ENCODE peak calls at places on chromosome 3, in seven cellular contexts. Y, V, F, X, M, L and D are unnamed samples. For H3K36me3, the result is how much of the 10 kb centered on the place peaks cover.

GRCh38 chr3:119318871-119319270 is 24.7 kb downstream of the ARHGAP31 start:
- DNase-seq in Y (no peak), V (no peak), F (no peak), X (no peak), M (no peak), L (peak), D (no peak)

GRCh38 chr3:111906667-111907066 is 47.6 kb downstream of the PHLDB2 start:
- DNase-seq in Y (no peak), V (no peak), F (no peak), X (no peak), M (no peak), L (peak), D (no peak)

GRCh38 chr3:15728766-15729165 is 69.0 kb downstream of the ANKRD28 start:
- DNase-seq in Y (no peak), V (no peak), F (no peak), X (no peak), M (no peak), L (no peak), D (no peak)

GRCh38 chr3:4949004-4949403 is 30.2 kb upstream of the BHLHE40 start:
- DNase-seq in Y (no peak), V (no peak), F (no peak), X (no peak), M (no peak), L (no peak), D (no peak)

GRCh38 chr3:27253831-27254230 is 115.4 kb downstream of the NEK10 start:
- DNase-seq in Y (peak), V (no peak), F (peak), X (peak), M (peak), L (peak), D (peak)

GRCh38 chr3:105614288-105615030 is 247.8 kb downstream of the ALCAM start:
- DNase-seq in Y (no peak), V (no peak), F (no peak), X (no peak), M (no peak), L (peak), D (no peak)

GRCh38 chr3:127373701-127374625 is 86.1 kb upstream of the PRR20G start:
- DNase-seq in Y (no peak), V (no peak), F (peak), X (no peak), M (no peak), L (no peak), D (no peak)

GRCh38 chr3:89223188-89223587 is 115.8 kb downstream of the EPHA3 start:
- DNase-seq in Y (no peak), V (no peak), F (no peak), X (no peak), M (no peak), L (no peak), D (no peak)

GRCh38 chr3:108959017-108959416 is 5.3 kb upstream of the GUCA1C start:
- DNase-seq in Y (no peak), V (no peak), F (no peak), X (no peak), M (peak), L (no peak), D (no peak)

GRCh38 chr3:188529228-188529627 is 375.3 kb downstream of the LPP start:
- DNase-seq in Y (no peak), V (no peak), F (no peak), X (no peak), M (no peak), L (peak), D (no peak)

GRCh38 chr3:61663728-61664492 is 102.5 kb downstream of the PTPRG start:
- DNase-seq in Y (peak), V (no peak), F (no peak), X (no peak), M (peak), L (peak), D (no peak)

GRCh38 chr3:182617511-182617910 is 175.8 kb upstream of the ATP11B start:
- DNase-seq in Y (no peak), V (no peak), F (no peak), X (no peak), M (peak), L (no peak), D (no peak)

GRCh38 chr3:99708207-99708745 is 69.9 kb downstream of the COL8A1 start:
- DNase-seq in Y (no peak), V (no peak), F (no peak), X (no peak), M (no peak), L (peak), D (no peak)

GRCh38 chr3:111735271-111735758 is 123.8 kb upstream of the PHLDB2 start:
- DNase-seq in Y (peak), V (no peak), F (no peak), X (no peak), M (peak), L (peak), D (no peak)

GRCh38 chr3:157087398-157088132 is 72.4 kb downstream of the CCNL1 start:
- DNase-seq in Y (no peak), V (no peak), F (no peak), X (no peak), M (peak), L (no peak), D (no peak)

GRCh38 chr3:141960731-141961130 is 84.3 kb downstream of the ATP1B3 start:
- DNase-seq in Y (peak), V (no peak), F (no peak), X (no peak), M (no peak), L (peak), D (no peak)

GRCh38 chr3:112582242-112582874 is 20.5 kb downstream of the SLC35A5 start:
- DNase-seq in Y (no peak), V (no peak), F (peak), X (no peak), M (peak), L (peak), D (peak)

GRCh38 chr3:185717627-185718330 is 107.1 kb downstream of the IGF2BP2 start:
- DNase-seq in Y (no peak), V (no peak), F (no peak), X (no peak), M (peak), L (no peak), D (no peak)

GRCh38 chr3:152269423-152270144 is 855 bp downstream of the MBNL1 start:
- DNase-seq in Y (peak), V (peak), F (peak), X (no peak), M (peak), L (peak), D (no peak)

GRCh38 chr3:189103208-189103607 is 68.6 kb upstream of the TPRG1 start:
- DNase-seq in Y (no peak), V (no peak), F (no peak), X (no peak), M (no peak), L (no peak), D (no peak)

GRCh38 chr3:30141927-30142326 is 464.5 kb upstream of the TGFBR2 start:
- DNase-seq in Y (no peak), V (no peak), F (no peak), X (no peak), M (no peak), L (no peak), D (no peak)

GRCh38 chr3:176906046-176906905 is 291.0 kb downstream of the TBL1XR1 start:
- DNase-seq in Y (no peak), V (no peak), F (no peak), X (no peak), M (no peak), L (peak), D (peak)

GRCh38 chr3:186171528-186171927 is 62.6 kb upstream of the ETV5 start:
- DNase-seq in Y (no peak), V (no peak), F (no peak), X (no peak), M (no peak), L (no peak), D (no peak)

GRCh38 chr3:65526656-65527055 is 512.1 kb downstream of the MAGI1 start:
- DNase-seq in Y (no peak), V (no peak), F (no peak), X (no peak), M (no peak), L (no peak), D (no peak)

GRCh38 chr3:194555175-194556062 is 68.6 kb upstream of the ATP13A3 start:
- DNase-seq in Y (no peak), V (no peak), F (no peak), X (no peak), M (no peak), L (no peak), D (no peak)

GRCh38 chr3:188913084-188913483 is 258.7 kb upstream of the TPRG1 start:
- DNase-seq in Y (no peak), V (no peak), F (no peak), X (no peak), M (no peak), L (no peak), D (no peak)

GRCh38 chr3:183247190-183247589 is 5.9 kb upstream of the B3GNT5 start:
- DNase-seq in Y (no peak), V (no peak), F (no peak), X (no peak), M (no peak), L (no peak), D (no peak)

GRCh38 chr3:150911780-150912179 is 6.5 kb upstream of the MINDY4B start:
- DNase-seq in Y (no peak), V (no peak), F (no peak), X (no peak), M (no peak), L (no peak), D (no peak)

GRCh38 chr3:182596673-182597410 is 196.5 kb upstream of the ATP11B start:
- DNase-seq in Y (no peak), V (no peak), F (no peak), X (no peak), M (no peak), L (no peak), D (no peak)

GRCh38 chr3:71168043-71168720 is 415.3 kb downstream of the FOXP1 start:
- DNase-seq in Y (no peak), V (no peak), F (no peak), X (no peak), M (peak), L (peak), D (peak)

GRCh38 chr3:135077186-135077585 is 282.1 kb downstream of the EPHB1 start:
- DNase-seq in Y (no peak), V (no peak), F (no peak), X (no peak), M (no peak), L (no peak), D (no peak)

GRCh38 chr3:193590088-193590856 is 2.7 kb upstream of the OPA1 start:
- DNase-seq in Y (peak), V (no peak), F (no peak), X (no peak), M (peak), L (peak), D (no peak)

GRCh38 chr3:125148836-125149235 is 63.7 kb downstream of the SLC12A8 start:
- DNase-seq in Y (no peak), V (no peak), F (no peak), X (no peak), M (no peak), L (peak), D (peak)

GRCh38 chr3:159130108-159130507 is 328.3 kb downstream of the MFSD1 start:
- DNase-seq in Y (no peak), V (no peak), F (no peak), X (no peak), M (no peak), L (peak), D (no peak)

GRCh38 chr3:143286392-143287010 is 166.9 kb downstream of the CHST2 start:
- DNase-seq in Y (no peak), V (no peak), F (no peak), X (no peak), M (no peak), L (no peak), D (no peak)

GRCh38 chr3:194184265-194184751 is 48.4 kb downstream of the HES1 start:
- DNase-seq in Y (no peak), V (no peak), F (no peak), X (no peak), M (no peak), L (no peak), D (no peak)

DNA sequence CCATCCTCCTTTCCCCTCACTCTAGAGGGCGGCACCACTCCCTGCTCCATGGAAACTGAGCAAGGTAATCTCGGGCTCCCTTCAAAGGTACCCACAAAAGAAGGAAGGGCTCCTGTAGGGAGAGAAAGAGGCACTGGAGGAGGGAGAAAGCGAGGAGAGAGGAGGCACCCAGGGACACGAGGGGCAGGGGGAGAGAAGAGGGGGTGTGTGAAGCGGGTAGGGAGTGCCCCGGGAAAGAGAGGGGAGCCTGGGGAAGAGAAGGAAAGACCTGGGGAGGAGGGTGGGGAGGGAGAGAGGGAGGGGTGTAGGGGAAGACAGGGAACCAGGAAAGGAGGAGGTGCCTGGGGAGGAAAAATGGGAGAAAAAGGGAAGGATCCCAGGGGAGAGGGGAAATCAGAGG is 523 bp downstream of the VILL start:
- DNase-seq in Y (no peak), V (no peak), F (no peak), X (no peak), M (no peak), L (no peak), D (no peak)
- H3K4me3 ChIP-seq in Y (no peak), V (no peak), F (no peak), X (no peak), M (no peak), L (no peak), D (no peak)

GRCh38 chr3:47042231-47042791 is 62.8 kb downstream of the NBEAL2 start:
- DNase-seq in Y (no peak), V (no peak), F (no peak), X (no peak), M (no peak), L (no peak), D (no peak)

GRCh38 chr3:47036145-47036544 is 56.7 kb downstream of the NBEAL2 start:
- DNase-seq in Y (no peak), V (no peak), F (no peak), X (no peak), M (no peak), L (no peak), D (no peak)

GRCh38 chr3:47035645-47036044 is 56.2 kb downstream of the NBEAL2 start:
- DNase-seq in Y (no peak), V (no peak), F (no peak), X (no peak), M (no peak), L (peak), D (no peak)

GRCh38 chr3:47041114-47041513 is 61.6 kb downstream of the NBEAL2 start:
- DNase-seq in Y (no peak), V (no peak), F (no peak), X (no peak), M (no peak), L (no peak), D (no peak)
- H3K36me3 ChIP-seq in Y (half or more), V (under half), F (half or more), X (under half), M (under half), L (under half), D (half or more)

GRCh38 chr3:158094235-158094916 is 11.8 kb downstream of the SHOX2 start:
- DNase-seq in Y (no peak), V (no peak), F (no peak), X (no peak), M (no peak), L (no peak), D (no peak)
- H3K4me3 ChIP-seq in Y (no peak), V (no peak), F (no peak), X (no peak), M (no peak), L (no peak), D (no peak)

GRCh38 chr3:49112262-49112661 is 7.7 kb upstream of the QARS1 start:
- DNase-seq in Y (peak), V (no peak), F (no peak), X (no peak), M (no peak), L (no peak), D (no peak)

GRCh38 chr3:49111347-49111746 is 6.8 kb upstream of the QARS1 start:
- DNase-seq in Y (peak), V (no peak), F (no peak), X (no peak), M (no peak), L (no peak), D (no peak)

GRCh38 chr3:49108346-49108745 is 3.8 kb upstream of the QARS1 start:
- DNase-seq in Y (no peak), V (no peak), F (no peak), X (no peak), M (no peak), L (no peak), D (no peak)

GRCh38 chr3:49110780-49111179 is 6.2 kb upstream of the QARS1 start:
- DNase-seq in Y (no peak), V (no peak), F (no peak), X (no peak), M (no peak), L (no peak), D (no peak)
- H3K36me3 ChIP-seq in Y (half or more), V (half or more), F (half or more), X (under half), M (under half), L (half or more), D (half or more)

GRCh38 chr3:147423601-147424324 is 14.6 kb downstream of the ZIC1 start:
- DNase-seq in Y (no peak), V (no peak), F (no peak), X (no peak), M (no peak), L (no peak), D (no peak)

GRCh38 chr3:147421184-147421912 is 12.2 kb downstream of the ZIC1 start:
- DNase-seq in Y (no peak), V (no peak), F (no peak), X (no peak), M (no peak), L (no peak), D (no peak)

GRCh38 chr3:147424325-147424910 is 15.3 kb downstream of the ZIC1 start:
- DNase-seq in Y (no peak), V (no peak), F (no peak), X (no peak), M (no peak), L (no peak), D (no peak)

GRCh38 chr3:147422226-147422933 is 13.2 kb downstream of the ZIC1 start:
- DNase-seq in Y (no peak), V (no peak), F (no peak), X (no peak), M (no peak), L (no peak), D (no peak)

GRCh38 chr3:147422934-147423599 is 13.9 kb downstream of the ZIC1 start:
- DNase-seq in Y (no peak), V (no peak), F (no peak), X (no peak), M (no peak), L (no peak), D (no peak)
- H3K4me3 ChIP-seq in Y (no peak), V (no peak), F (no peak), X (no peak), M (no peak), L (no peak), D (no peak)

GRCh38 chr3:13393427-13394360 is 26.4 kb downstream of the NUP210 start:
- DNase-seq in Y (no peak), V (no peak), F (no peak), X (no peak), M (no peak), L (no peak), D (no peak)
- H3K36me3 ChIP-seq in Y (under half), V (half or more), F (half or more), X (under half), M (under half), L (under half), D (under half)

DNA sequence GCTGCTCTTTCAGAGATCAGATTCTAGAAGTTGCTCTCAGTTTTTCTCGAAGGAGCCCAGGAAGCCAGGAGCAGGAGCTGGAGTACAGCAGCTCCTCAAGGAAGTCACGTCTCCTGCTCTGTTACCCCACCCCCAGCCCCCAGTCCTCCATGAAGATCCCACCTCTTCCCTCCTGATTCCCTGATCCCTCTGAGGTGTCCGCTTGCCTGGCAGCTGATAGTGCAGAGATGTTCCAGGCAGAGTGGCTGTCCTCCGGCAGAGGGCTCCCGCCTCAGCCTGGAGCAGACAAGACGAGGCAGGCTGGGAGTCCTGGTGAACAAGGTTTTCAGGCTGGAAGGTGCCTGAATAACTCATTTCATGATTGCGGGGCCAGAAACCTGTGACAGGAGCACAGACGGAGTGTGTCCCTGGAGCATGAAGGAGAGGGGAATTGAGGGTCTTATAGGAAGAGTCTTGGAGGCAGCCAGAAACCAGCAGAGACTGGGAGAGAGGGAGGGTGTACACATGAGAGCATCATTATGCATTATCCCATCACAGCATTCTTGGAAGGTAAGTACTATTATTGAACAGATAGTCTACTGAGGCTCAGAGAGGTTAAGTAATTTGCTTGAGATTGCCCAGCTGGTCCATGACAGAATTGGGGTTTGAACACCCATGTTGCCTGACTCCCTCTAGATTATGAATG is 1.2 kb downstream of the HRH1 start:
- DNase-seq in Y (peak), V (no peak), F (no peak), X (peak), M (peak), L (peak), D (peak)
- H3K4me3 ChIP-seq in Y (peak), V (no peak), F (no peak), X (peak), M (peak), L (peak), D (peak)

GRCh38 chr3:58107597-58107996 is 99.4 kb downstream of the FLNB start:
- DNase-seq in Y (no peak), V (no peak), F (no peak), X (no peak), M (no peak), L (no peak), D (no peak)

GRCh38 chr3:58116161-58116955 is 94.4 kb downstream of the DNASE1L3 start:
- DNase-seq in Y (no peak), V (peak), F (peak), X (no peak), M (no peak), L (no peak), D (no peak)

GRCh38 chr3:58111513-58112184 is 99.1 kb downstream of the DNASE1L3 start:
- DNase-seq in Y (no peak), V (no peak), F (no peak), X (peak), M (peak), L (no peak), D (no peak)

GRCh38 chr3:58109752-58110151 is 101.0 kb downstream of the DNASE1L3 start:
- DNase-seq in Y (no peak), V (no peak), F (no peak), X (no peak), M (no peak), L (no peak), D (no peak)

GRCh38 chr3:58112185-58112535 is 98.6 kb downstream of the DNASE1L3 start:
- DNase-seq in Y (no peak), V (no peak), F (no peak), X (no peak), M (no peak), L (no peak), D (no peak)
- H3K36me3 ChIP-seq in Y (half or more), V (under half), F (under half), X (under half), M (half or more), L (half or more), D (half or more)

DNA sequence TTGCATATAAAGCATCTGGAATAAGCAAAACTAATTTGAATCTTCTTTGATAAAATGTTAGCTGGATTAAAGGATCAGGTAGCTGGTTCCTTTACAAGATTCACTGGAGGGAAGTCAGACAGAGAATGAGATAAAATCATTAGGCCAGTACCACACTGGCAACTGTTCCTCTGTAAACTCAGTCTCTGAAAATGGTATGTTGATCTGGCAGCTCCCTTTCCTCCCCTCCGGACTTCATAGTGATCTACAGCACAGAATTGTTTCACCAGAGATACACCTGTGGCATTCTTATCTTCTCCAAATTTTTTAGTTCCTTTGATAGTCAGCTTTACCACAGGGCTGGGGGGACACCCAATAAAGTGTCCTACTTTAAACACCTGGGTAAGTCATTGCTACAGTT is 304.4 kb upstream of the KCNH8 start:
- DNase-seq in Y (no peak), V (no peak), F (no peak), X (no peak), M (no peak), L (no peak), D (no peak)
- H3K4me3 ChIP-seq in Y (no peak), V (no peak), F (no peak), X (no peak), M (no peak), L (no peak), D (no peak)